ENCODE peak calls at places on chromosomes 2 and 18, in five cellular contexts. S is stimulated activated CD4-positive, alpha-beta T cell treated with anti-CD3 and anti-CD28 coated beads, Interleukin-12 subunit alpha, Interleukin-12 subunit beta, amount 100 ng/mL, for 4 hours; L is Caki2; K is IMR-90; M is cerebellum. D is an unnamed sample.
A peak's percentile ranks its signal among the peaks of the same experiment; 100 is the strongest.

GRCh38 chr2:45170976-45171514 is 161.8 kb upstream of the SIX2 start:
- DNase-seq in S (no peak), M (no peak), K (no peak), L (peak; percentile 68), D (no peak)

GRCh38 chr2:29322011-29322410 is 206.8 kb downstream of the CLIP4 start:
- DNase-seq in K (no peak), S (no peak), M (no peak), L (no peak), D (no peak)

GRCh38 chr2:64779117-64779690 is 125.5 kb upstream of the SERTAD2 start:
- DNase-seq in L (peak; percentile 97), M (no peak), S (no peak), K (peak; percentile 90), D (peak; percentile 100)

GRCh38 chr2:110115291-110116032 is at the start of gene MALL:
- DNase-seq in L (peak; percentile 89), M (no peak), K (no peak), S (no peak), D (no peak)

GRCh38 chr2:10146366-10147005 is 23.9 kb downstream of the RRM2 start:
- DNase-seq in L (no peak), S (no peak), K (no peak), M (no peak), D (no peak)

GRCh38 chr2:36356990-36357505 is 1.5 kb downstream of the CRIM1 start:
- DNase-seq in S (peak; percentile 25), L (peak; percentile 53), M (no peak), K (peak; percentile 50), D (peak; percentile 73)

GRCh38 chr2:121519153-121519552 is 11.5 kb upstream of the RNU4ATAC start:
- DNase-seq in L (no peak), K (no peak), S (no peak), M (no peak), D (no peak)

GRCh38 chr2:63755216-63755615 is 86.5 kb upstream of the UGP2 start:
- DNase-seq in K (peak; percentile 17), S (no peak), L (no peak), M (no peak), D (no peak)

GRCh38 chr2:197847666-197848401 is 43.4 kb downstream of the PLCL1 start:
- DNase-seq in L (no peak), K (peak; percentile 8), M (no peak), S (no peak), D (no peak)

GRCh38 chr2:10355471-10356458 is 53.1 kb downstream of the HPCAL1 start:
- DNase-seq in M (no peak), L (no peak), S (no peak), K (no peak), D (no peak)

GRCh38 chr18:3037423-3037915 is 24.5 kb upstream of the LPIN2 start:
- DNase-seq in K (peak; percentile 90), S (no peak), M (no peak), L (no peak), D (no peak)

GRCh38 chr2:164897521-164898260 is 56.1 kb upstream of the COBLL1 start:
- DNase-seq in S (no peak), M (no peak), K (no peak), L (no peak), D (no peak)

GRCh38 chr2:107362973-107363372 is 463.7 kb upstream of the RGPD4 start:
- DNase-seq in L (no peak), S (no peak), K (no peak), M (no peak), D (no peak)

D was measured in RCC 7860.